ENCODE peak calls at places on chromosomes 1 and 21, in six cellular contexts. One of them, this sample, is unnamed. For H3K9me3, the result is how much of the 10 kb centered on the place peaks cover.

GRCh38 chr1:84382127-84382526 is 16.2 kb upstream of the DNASE2B start:
- DNase-seq in H9: no peak
- DNase-seq in pancreas: no peak
- DNase-seq in neural progenitor cell: no peak
- DNase-seq in spleen: no peak
- DNase-seq in BE2C: no peak
- DNase-seq in this sample: no peak

GRCh38 chr1:241551759-241552638 is 19.8 kb downstream of the KMO start:
- DNase-seq in H9: no peak
- DNase-seq in pancreas: no peak
- DNase-seq in neural progenitor cell: no peak
- DNase-seq in spleen: peak
- DNase-seq in BE2C: no peak
- DNase-seq in this sample: no peak

GRCh38 chr21:34073749-34074282 is 438 bp downstream of the MRPS6 start:
- DNase-seq in H9: no peak
- DNase-seq in pancreas: peak
- DNase-seq in neural progenitor cell: peak
- DNase-seq in spleen: peak
- DNase-seq in BE2C: peak
- DNase-seq in this sample: peak

GRCh38 chr1:41161851-41162250 is 80.3 kb downstream of the SCMH1 start:
- DNase-seq in H9: no peak
- DNase-seq in pancreas: no peak
- DNase-seq in neural progenitor cell: no peak
- DNase-seq in spleen: no peak
- DNase-seq in BE2C: peak
- DNase-seq in this sample: no peak

GRCh38 chr1:25090707-25091422 is 141.4 kb downstream of the SYF2 start:
- DNase-seq in H9: no peak
- DNase-seq in pancreas: no peak
- DNase-seq in neural progenitor cell: no peak
- DNase-seq in spleen: peak
- DNase-seq in BE2C: no peak
- DNase-seq in this sample: no peak

GRCh38 chr1:23369335-23370013 is at the start of gene ZNF436:
- DNase-seq in H9: no peak
- DNase-seq in pancreas: peak
- DNase-seq in neural progenitor cell: peak
- DNase-seq in spleen: peak
- DNase-seq in BE2C: peak
- DNase-seq in this sample: no peak

GRCh38 chr21:28135646-28136045 is 857.0 kb downstream of the LTN1 start:
- DNase-seq in H9: no peak
- DNase-seq in pancreas: no peak
- DNase-seq in neural progenitor cell: no peak
- DNase-seq in spleen: no peak
- DNase-seq in BE2C: no peak
- DNase-seq in this sample: no peak

GRCh38 chr21:32253215-32253641 is 25.6 kb downstream of the MIS18A start:
- DNase-seq in H9: no peak
- DNase-seq in pancreas: peak
- DNase-seq in neural progenitor cell: no peak
- DNase-seq in spleen: no peak
- DNase-seq in BE2C: peak
- DNase-seq in this sample: no peak

GRCh38 chr1:156577512-156577911 is 2.0 kb upstream of the TTC24 start:
- DNase-seq in H9: no peak
- DNase-seq in pancreas: no peak
- DNase-seq in neural progenitor cell: no peak
- DNase-seq in spleen: no peak
- DNase-seq in BE2C: no peak
- DNase-seq in this sample: no peak

GRCh38 chr1:9302745-9303524 is 10.2 kb downstream of the SPSB1 start:
- DNase-seq in H9: no peak
- DNase-seq in pancreas: peak
- DNase-seq in neural progenitor cell: no peak
- DNase-seq in spleen: no peak
- DNase-seq in BE2C: peak
- DNase-seq in this sample: no peak

GRCh38 chr1:1806890-1807289 is 28.6 kb upstream of the NADK start:
- DNase-seq in H9: no peak
- DNase-seq in pancreas: no peak
- DNase-seq in neural progenitor cell: no peak
- DNase-seq in spleen: peak
- DNase-seq in BE2C: no peak
- DNase-seq in this sample: no peak

GRCh38 chr1:232426801-232427200 is 203.1 kb downstream of the SIPA1L2 start:
- DNase-seq in H9: no peak
- DNase-seq in pancreas: no peak
- DNase-seq in neural progenitor cell: no peak
- DNase-seq in spleen: no peak
- DNase-seq in BE2C: no peak
- DNase-seq in this sample: no peak

GRCh38 chr1:94790246-94790645 is 29.9 kb upstream of the SLC44A3 start:
- DNase-seq in H9: no peak
- DNase-seq in pancreas: no peak
- DNase-seq in neural progenitor cell: no peak
- DNase-seq in spleen: no peak
- DNase-seq in BE2C: no peak
- DNase-seq in this sample: no peak

GRCh38 chr1:221729771-221730170 is 12.1 kb downstream of the DUSP10 start:
- DNase-seq in H9: no peak
- DNase-seq in pancreas: no peak
- DNase-seq in neural progenitor cell: no peak
- DNase-seq in spleen: no peak
- DNase-seq in BE2C: no peak
- DNase-seq in this sample: no peak

GRCh38 chr1:83931658-83932253 is 67.2 kb downstream of the TTLL7 start:
- DNase-seq in H9: no peak
- DNase-seq in pancreas: no peak
- DNase-seq in neural progenitor cell: peak
- DNase-seq in spleen: no peak
- DNase-seq in BE2C: peak
- DNase-seq in this sample: no peak

GRCh38 chr1:83693409-83694126 is 305.4 kb downstream of the TTLL7 start:
- DNase-seq in H9: no peak
- DNase-seq in pancreas: no peak
- DNase-seq in neural progenitor cell: peak
- DNase-seq in spleen: no peak
- DNase-seq in BE2C: peak
- DNase-seq in this sample: no peak

GRCh38 chr1:30200161-30200560 is 523.2 kb downstream of the MATN1 start:
- DNase-seq in H9: no peak
- DNase-seq in pancreas: no peak
- DNase-seq in neural progenitor cell: no peak
- DNase-seq in spleen: no peak
- DNase-seq in BE2C: no peak
- DNase-seq in this sample: no peak

GRCh38 chr1:147834189-147834588 is 68.4 kb upstream of the GJA8 start:
- DNase-seq in H9: no peak
- DNase-seq in pancreas: no peak
- DNase-seq in neural progenitor cell: no peak
- DNase-seq in spleen: no peak
- DNase-seq in BE2C: no peak
- DNase-seq in this sample: no peak

GRCh38 chr1:225651872-225652725 is 824 bp downstream of the ENAH start:
- DNase-seq in H9: no peak
- DNase-seq in pancreas: no peak
- DNase-seq in neural progenitor cell: peak
- DNase-seq in spleen: no peak
- DNase-seq in BE2C: peak
- DNase-seq in this sample: no peak

GRCh38 chr1:147811751-147812150 is 51.3 kb upstream of the GJA5 start:
- DNase-seq in H9: no peak
- DNase-seq in pancreas: no peak
- DNase-seq in neural progenitor cell: no peak
- DNase-seq in spleen: no peak
- DNase-seq in BE2C: no peak
- DNase-seq in this sample: no peak

GRCh38 chr1:21381354-21381753 is 58.6 kb upstream of the NBPF3 start:
- DNase-seq in H9: no peak
- DNase-seq in pancreas: no peak
- DNase-seq in neural progenitor cell: no peak
- DNase-seq in spleen: no peak
- DNase-seq in BE2C: no peak
- DNase-seq in this sample: no peak

GRCh38 chr1:59100975-59101374 is 195.9 kb upstream of the FGGY start:
- DNase-seq in H9: no peak
- DNase-seq in pancreas: no peak
- DNase-seq in neural progenitor cell: no peak
- DNase-seq in spleen: no peak
- DNase-seq in BE2C: no peak
- DNase-seq in this sample: no peak

GRCh38 chr21:26769613-26770188 is 75.5 kb downstream of the ADAMTS1 start:
- DNase-seq in H9: no peak
- DNase-seq in pancreas: no peak
- DNase-seq in neural progenitor cell: peak
- DNase-seq in spleen: no peak
- DNase-seq in BE2C: peak
- DNase-seq in this sample: no peak

GRCh38 chr1:64136749-64137568 is 66.5 kb upstream of the UBE2U start:
- DNase-seq in H9: peak
- DNase-seq in pancreas: peak
- DNase-seq in neural progenitor cell: peak
- DNase-seq in spleen: no peak
- DNase-seq in BE2C: peak
- DNase-seq in this sample: peak

GRCh38 chr1:6594977-6595740 is 7.5 kb downstream of the KLHL21 start:
- DNase-seq in H9: no peak
- DNase-seq in pancreas: no peak
- DNase-seq in neural progenitor cell: no peak
- DNase-seq in spleen: no peak
- DNase-seq in BE2C: no peak
- DNase-seq in this sample: no peak

GRCh38 chr1:98516306-98516705 is 145.2 kb upstream of the SNX7 start:
- DNase-seq in H9: no peak
- DNase-seq in pancreas: no peak
- DNase-seq in neural progenitor cell: no peak
- DNase-seq in spleen: no peak
- DNase-seq in BE2C: no peak
- DNase-seq in this sample: no peak

GRCh38 chr1:17877316-17877715 is 122.2 kb downstream of the ACTL8 start:
- DNase-seq in H9: no peak
- DNase-seq in pancreas: no peak
- DNase-seq in neural progenitor cell: no peak
- DNase-seq in spleen: peak
- DNase-seq in BE2C: no peak
- DNase-seq in this sample: no peak

GRCh38 chr1:112444269-112444668 is 48.3 kb downstream of the CTTNBP2NL start:
- DNase-seq in H9: no peak
- DNase-seq in pancreas: no peak
- DNase-seq in neural progenitor cell: no peak
- DNase-seq in spleen: no peak
- DNase-seq in BE2C: no peak
- DNase-seq in this sample: no peak

GRCh38 chr1:222844108-222844779 is 29.4 kb downstream of the DISP1 start:
- DNase-seq in H9: no peak
- DNase-seq in pancreas: no peak
- DNase-seq in neural progenitor cell: peak
- DNase-seq in spleen: no peak
- DNase-seq in BE2C: no peak
- DNase-seq in this sample: no peak

DNA sequence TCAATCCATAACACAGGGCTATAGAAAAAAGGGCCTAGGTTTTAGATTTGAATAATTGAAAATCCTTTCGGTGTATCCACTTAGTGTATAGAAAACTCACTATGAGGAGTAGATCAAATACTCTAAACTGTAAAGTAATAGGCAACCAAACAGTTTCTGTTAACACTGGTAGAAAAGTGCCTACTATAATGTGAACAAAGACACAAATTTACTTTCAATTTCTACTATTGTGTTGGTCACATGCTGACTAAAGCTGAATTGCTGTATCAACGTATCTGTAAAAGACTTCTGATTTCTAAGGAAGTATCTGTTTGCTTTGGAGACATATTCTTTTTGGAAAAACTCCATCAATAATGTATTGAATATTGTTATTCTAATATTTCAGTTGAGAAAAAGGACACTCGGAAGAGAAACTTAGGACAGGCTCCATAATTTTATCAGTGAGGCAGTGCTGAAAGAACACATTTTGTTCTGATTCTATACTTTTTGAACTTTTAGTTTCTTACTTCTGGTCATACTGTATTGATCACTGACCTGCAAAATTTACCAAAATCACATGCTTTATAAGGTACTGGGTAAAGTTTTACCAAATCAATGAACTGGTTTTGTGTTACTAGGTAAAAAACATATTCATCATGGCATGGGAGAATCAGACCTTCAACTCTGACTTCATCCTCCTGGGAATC is at the start of gene OR2M5:
- DNase-seq in H9: no peak
- DNase-seq in pancreas: no peak
- DNase-seq in neural progenitor cell: no peak
- DNase-seq in spleen: no peak
- DNase-seq in BE2C: no peak
- DNase-seq in this sample: no peak
- H3K9me3 ChIP-seq in H9: half or more
- H3K9me3 ChIP-seq in pancreas: under half
- H3K9me3 ChIP-seq in neural progenitor cell: under half
- H3K9me3 ChIP-seq in spleen: under half
- H3K9me3 ChIP-seq in BE2C: under half
- H3K9me3 ChIP-seq in this sample: under half

GRCh38 chr1:168506204-168506819 is 37.5 kb downstream of the XCL2 start:
- DNase-seq in H9: no peak
- DNase-seq in pancreas: no peak
- DNase-seq in neural progenitor cell: no peak
- DNase-seq in spleen: no peak
- DNase-seq in BE2C: no peak
- DNase-seq in this sample: no peak
- H3K9me3 ChIP-seq in H9: under half
- H3K9me3 ChIP-seq in pancreas: under half
- H3K9me3 ChIP-seq in neural progenitor cell: under half
- H3K9me3 ChIP-seq in spleen: under half
- H3K9me3 ChIP-seq in BE2C: under half
- H3K9me3 ChIP-seq in this sample: under half

GRCh38 chr1:173208146-173208545 is 1.0 kb upstream of the TNFSF4 start:
- DNase-seq in H9: no peak
- DNase-seq in pancreas: no peak
- DNase-seq in neural progenitor cell: no peak
- DNase-seq in spleen: no peak
- DNase-seq in BE2C: no peak
- DNase-seq in this sample: no peak
- H3K9me3 ChIP-seq in H9: under half
- H3K9me3 ChIP-seq in pancreas: under half
- H3K9me3 ChIP-seq in neural progenitor cell: under half
- H3K9me3 ChIP-seq in spleen: under half
- H3K9me3 ChIP-seq in BE2C: under half
- H3K9me3 ChIP-seq in this sample: under half

GRCh38 chr1:2935184-2935583 is 86.1 kb upstream of the ACTRT2 start:
- DNase-seq in H9: no peak
- DNase-seq in pancreas: peak
- DNase-seq in neural progenitor cell: no peak
- DNase-seq in spleen: no peak
- DNase-seq in BE2C: no peak
- DNase-seq in this sample: no peak
- H3K9me3 ChIP-seq in H9: half or more
- H3K9me3 ChIP-seq in pancreas: under half
- H3K9me3 ChIP-seq in neural progenitor cell: under half
- H3K9me3 ChIP-seq in spleen: under half
- H3K9me3 ChIP-seq in BE2C: under half
- H3K9me3 ChIP-seq in this sample: under half